ENCODE peak calls at places on chromosome 4, in four cellular contexts. One of them, this sample, is unnamed.

GRCh38 chr4:17781072-17781830 is at the start of gene FAM184B:
- DNase-seq in tibial artery: no peak
- DNase-seq in upper lobe of right lung: peak
- DNase-seq in Calu3: peak
- DNase-seq in this sample: no peak

GRCh38 chr4:21457086-21457840 is 491.3 kb downstream of the KCNIP4 start:
- DNase-seq in Calu3: no peak
- DNase-seq in tibial artery: no peak
- DNase-seq in upper lobe of right lung: no peak
- DNase-seq in this sample: no peak

GRCh38 chr4:8727131-8727530 is 134.6 kb downstream of the CPZ start:
- DNase-seq in tibial artery: no peak
- DNase-seq in upper lobe of right lung: peak
- DNase-seq in Calu3: no peak
- DNase-seq in this sample: no peak

GRCh38 chr4:108796173-108796572 is 33.3 kb upstream of the ETNPPL start:
- DNase-seq in Calu3: no peak
- DNase-seq in upper lobe of right lung: no peak
- DNase-seq in tibial artery: no peak
- DNase-seq in this sample: no peak

GRCh38 chr4:68180858-68181531 is 51.3 kb upstream of the TMPRSS11F start:
- DNase-seq in Calu3: no peak
- DNase-seq in tibial artery: no peak
- DNase-seq in upper lobe of right lung: no peak
- DNase-seq in this sample: no peak

GRCh38 chr4:102501176-102501634 is at the start of gene NFKB1:
- DNase-seq in tibial artery: peak
- DNase-seq in upper lobe of right lung: peak
- DNase-seq in Calu3: peak
- DNase-seq in this sample: peak

GRCh38 chr4:126018274-126018673 is 703.5 kb downstream of the FAT4 start:
- DNase-seq in tibial artery: no peak
- DNase-seq in upper lobe of right lung: no peak
- DNase-seq in Calu3: no peak
- DNase-seq in this sample: no peak

GRCh38 chr4:164955107-164955805 is 22.2 kb downstream of the TRIM61 start:
- DNase-seq in upper lobe of right lung: no peak
- DNase-seq in Calu3: no peak
- DNase-seq in tibial artery: no peak
- DNase-seq in this sample: no peak

GRCh38 chr4:169398294-169398693 is 127.5 kb upstream of the SH3RF1 start:
- DNase-seq in upper lobe of right lung: no peak
- DNase-seq in tibial artery: no peak
- DNase-seq in Calu3: no peak
- DNase-seq in this sample: no peak

GRCh38 chr4:108314900-108315589 is 146.3 kb upstream of the LEF1 start:
- DNase-seq in Calu3: no peak
- DNase-seq in tibial artery: no peak
- DNase-seq in upper lobe of right lung: no peak
- DNase-seq in this sample: no peak

GRCh38 chr4:105462610-105463009 is 11.3 kb downstream of the PPA2 start:
- DNase-seq in Calu3: no peak
- DNase-seq in upper lobe of right lung: no peak
- DNase-seq in tibial artery: no peak
- DNase-seq in this sample: no peak

GRCh38 chr4:153419673-153420278 is 46.4 kb upstream of the TMEM131L start:
- DNase-seq in Calu3: no peak
- DNase-seq in upper lobe of right lung: no peak
- DNase-seq in tibial artery: no peak
- DNase-seq in this sample: no peak

GRCh38 chr4:165208741-165209388 is 1.5 kb downstream of the KLHL2 start:
- DNase-seq in tibial artery: no peak
- DNase-seq in Calu3: no peak
- DNase-seq in upper lobe of right lung: no peak
- DNase-seq in this sample: no peak

GRCh38 chr4:107519057-107519456 is 201.0 kb downstream of the PAPSS1 start:
- DNase-seq in upper lobe of right lung: no peak
- DNase-seq in tibial artery: no peak
- DNase-seq in Calu3: peak
- DNase-seq in this sample: no peak

GRCh38 chr4:48366611-48367010 is 25.3 kb downstream of the SLAIN2 start:
- DNase-seq in tibial artery: no peak
- DNase-seq in Calu3: no peak
- DNase-seq in upper lobe of right lung: no peak
- DNase-seq in this sample: no peak

GRCh38 chr4:145770124-145770523 is 90.2 kb downstream of the C4orf51 start:
- DNase-seq in tibial artery: no peak
- DNase-seq in Calu3: no peak
- DNase-seq in upper lobe of right lung: no peak
- DNase-seq in this sample: no peak

GRCh38 chr4:104879367-104879766 is 267.3 kb upstream of the TET2 start:
- DNase-seq in upper lobe of right lung: no peak
- DNase-seq in Calu3: no peak
- DNase-seq in tibial artery: no peak
- DNase-seq in this sample: no peak

GRCh38 chr4:25531272-25531671 is 124.4 kb upstream of the SLC34A2 start:
- DNase-seq in Calu3: no peak
- DNase-seq in upper lobe of right lung: no peak
- DNase-seq in tibial artery: no peak
- DNase-seq in this sample: no peak

GRCh38 chr4:158170691-158171455 is 2.0 kb downstream of the GASK1B start:
- DNase-seq in upper lobe of right lung: peak
- DNase-seq in tibial artery: peak
- DNase-seq in Calu3: peak
- DNase-seq in this sample: peak

GRCh38 chr4:17010426-17011087 is 112.1 kb upstream of the LDB2 start:
- DNase-seq in Calu3: no peak
- DNase-seq in tibial artery: no peak
- DNase-seq in upper lobe of right lung: no peak
- DNase-seq in this sample: no peak

GRCh38 chr4:24791043-24791442 is 4.3 kb upstream of the SOD3 start:
- DNase-seq in tibial artery: no peak
- DNase-seq in Calu3: no peak
- DNase-seq in upper lobe of right lung: no peak
- DNase-seq in this sample: no peak

GRCh38 chr4:123740236-123740635 is 343.6 kb downstream of the SPRY1 start:
- DNase-seq in Calu3: no peak
- DNase-seq in tibial artery: no peak
- DNase-seq in upper lobe of right lung: no peak
- DNase-seq in this sample: no peak

GRCh38 chr4:177455591-177455990 is 13.4 kb upstream of the AGA start:
- DNase-seq in upper lobe of right lung: no peak
- DNase-seq in tibial artery: no peak
- DNase-seq in Calu3: no peak
- DNase-seq in this sample: no peak

GRCh38 chr4:41887821-41888699 is 47.2 kb upstream of the TMEM33 start:
- DNase-seq in upper lobe of right lung: no peak
- DNase-seq in tibial artery: no peak
- DNase-seq in Calu3: peak
- DNase-seq in this sample: no peak

GRCh38 chr4:68267433-68267944 is 22.0 kb upstream of the TMPRSS11B start:
- DNase-seq in tibial artery: no peak
- DNase-seq in Calu3: peak
- DNase-seq in upper lobe of right lung: no peak
- DNase-seq in this sample: no peak

GRCh38 chr4:74037076-74037475 is 1.4 kb downstream of the CXCL3 start:
- DNase-seq in upper lobe of right lung: no peak
- DNase-seq in Calu3: no peak
- DNase-seq in tibial artery: no peak
- DNase-seq in this sample: no peak
- TF ChIP-seq CTCF in upper lobe of right lung: no peak
- TF ChIP-seq CTCF in Calu3: no peak
- TF ChIP-seq CTCF in tibial artery: no peak
- TF ChIP-seq CTCF in this sample: no peak

DNA sequence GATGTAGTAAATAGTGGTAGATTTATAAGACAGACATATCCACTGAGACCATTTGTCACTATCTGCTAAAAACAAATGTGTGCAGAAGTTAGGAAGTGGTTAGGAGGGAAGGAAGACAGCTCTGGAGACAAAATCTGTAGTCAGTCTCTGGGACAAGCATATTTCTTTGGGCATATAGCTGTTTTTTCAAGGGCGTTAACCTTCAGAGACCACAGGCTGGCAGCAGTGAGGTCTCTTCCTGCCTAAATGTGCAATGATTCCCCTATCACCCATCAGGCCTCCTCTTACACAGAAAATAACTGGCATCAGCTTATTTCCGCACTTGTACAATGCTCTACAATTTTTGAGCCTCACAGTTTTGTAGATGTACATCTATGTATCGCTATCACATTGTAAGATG is 6.5 kb downstream of the TMEM150C start:
- DNase-seq in upper lobe of right lung: no peak
- DNase-seq in Calu3: no peak
- DNase-seq in tibial artery: no peak
- DNase-seq in this sample: no peak
- TF ChIP-seq CTCF in upper lobe of right lung: no peak
- TF ChIP-seq CTCF in Calu3: no peak
- TF ChIP-seq CTCF in tibial artery: no peak
- TF ChIP-seq CTCF in this sample: no peak

GRCh38 chr4:110512901-110513300 is 36.9 kb downstream of the ENPEP start:
- DNase-seq in upper lobe of right lung: no peak
- DNase-seq in tibial artery: no peak
- DNase-seq in Calu3: no peak
- DNase-seq in this sample: no peak

GRCh38 chr4:110510955-110511544 is 35.1 kb downstream of the ENPEP start:
- DNase-seq in Calu3: no peak
- DNase-seq in upper lobe of right lung: no peak
- DNase-seq in tibial artery: no peak
- DNase-seq in this sample: no peak

GRCh38 chr4:110505440-110505839 is 29.5 kb downstream of the ENPEP start:
- DNase-seq in upper lobe of right lung: no peak
- DNase-seq in Calu3: no peak
- DNase-seq in tibial artery: no peak
- DNase-seq in this sample: no peak

GRCh38 chr4:110510282-110510681 is 34.3 kb downstream of the ENPEP start:
- DNase-seq in tibial artery: no peak
- DNase-seq in Calu3: no peak
- DNase-seq in upper lobe of right lung: no peak
- DNase-seq in this sample: no peak

GRCh38 chr4:110508827-110509446 is 33.0 kb downstream of the ENPEP start:
- DNase-seq in Calu3: no peak
- DNase-seq in tibial artery: no peak
- DNase-seq in upper lobe of right lung: no peak
- DNase-seq in this sample: no peak
- TF ChIP-seq CTCF in Calu3: no peak
- TF ChIP-seq CTCF in tibial artery: no peak
- TF ChIP-seq CTCF in upper lobe of right lung: peak
- TF ChIP-seq CTCF in this sample: peak

GRCh38 chr4:14596904-14597303 is 405.4 kb upstream of the CPEB2 start:
- DNase-seq in tibial artery: no peak
- DNase-seq in Calu3: no peak
- DNase-seq in upper lobe of right lung: no peak
- DNase-seq in this sample: no peak
- TF ChIP-seq CTCF in tibial artery: no peak
- TF ChIP-seq CTCF in Calu3: no peak
- TF ChIP-seq CTCF in upper lobe of right lung: no peak
- TF ChIP-seq CTCF in this sample: no peak

DNA sequence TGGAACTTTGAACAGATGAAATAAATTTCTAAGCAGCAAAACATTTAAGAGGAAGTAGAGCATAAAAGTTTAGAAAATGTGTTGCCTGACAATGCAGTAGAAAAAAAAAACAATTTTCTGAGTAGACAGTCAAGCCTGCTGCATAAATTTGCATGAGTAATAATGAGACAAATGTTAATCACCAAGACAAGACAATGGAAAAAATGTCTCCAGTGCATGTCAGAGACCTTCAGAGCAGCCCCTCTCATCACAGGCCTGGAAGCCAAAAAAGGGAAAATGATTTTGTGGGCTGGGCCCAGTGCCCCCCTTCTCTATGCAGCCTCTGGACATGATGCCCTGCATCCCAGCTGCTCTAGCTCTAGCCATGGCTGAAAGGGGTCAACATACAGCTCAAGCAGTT is 204.6 kb downstream of the COX18 start:
- DNase-seq in tibial artery: no peak
- DNase-seq in upper lobe of right lung: no peak
- DNase-seq in Calu3: no peak
- DNase-seq in this sample: no peak
- TF ChIP-seq CTCF in tibial artery: no peak
- TF ChIP-seq CTCF in upper lobe of right lung: no peak
- TF ChIP-seq CTCF in Calu3: no peak
- TF ChIP-seq CTCF in this sample: no peak

GRCh38 chr4:56130609-56131150 is 181.9 kb downstream of the CEP135 start:
- DNase-seq in upper lobe of right lung: no peak
- DNase-seq in tibial artery: no peak
- DNase-seq in Calu3: no peak
- DNase-seq in this sample: no peak

GRCh38 chr4:56132835-56133234 is 184.1 kb downstream of the CEP135 start:
- DNase-seq in upper lobe of right lung: no peak
- DNase-seq in tibial artery: no peak
- DNase-seq in Calu3: no peak
- DNase-seq in this sample: no peak

GRCh38 chr4:56127698-56128097 is 179.0 kb downstream of the CEP135 start:
- DNase-seq in tibial artery: no peak
- DNase-seq in upper lobe of right lung: no peak
- DNase-seq in Calu3: no peak
- DNase-seq in this sample: no peak

GRCh38 chr4:56128231-56128630 is 179.5 kb downstream of the CEP135 start:
- DNase-seq in Calu3: no peak
- DNase-seq in upper lobe of right lung: no peak
- DNase-seq in tibial artery: no peak
- DNase-seq in this sample: no peak

DNA sequence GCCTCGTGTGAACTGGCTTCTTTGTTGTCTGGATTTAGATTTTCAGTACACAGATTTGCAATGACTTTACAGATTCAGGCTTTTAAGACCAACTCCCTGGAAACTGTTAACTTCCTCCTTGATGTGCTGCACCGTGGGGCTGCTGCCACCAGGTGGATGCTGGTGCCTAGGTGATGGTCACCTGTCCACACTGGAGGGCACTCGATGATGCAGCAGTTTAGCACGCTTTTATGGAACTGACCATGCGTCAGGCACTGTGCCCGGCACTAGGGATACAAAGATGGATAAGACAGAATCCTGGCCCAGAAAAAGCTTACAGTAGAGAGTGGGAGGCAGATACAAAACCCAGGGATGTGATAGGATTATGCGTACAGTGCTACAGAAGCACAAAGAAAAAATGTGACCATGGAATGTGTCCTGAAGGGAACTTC is 180.7 kb downstream of the CEP135 start:
- DNase-seq in upper lobe of right lung: peak
- DNase-seq in Calu3: peak
- DNase-seq in tibial artery: no peak
- DNase-seq in this sample: no peak
- TF ChIP-seq CTCF in upper lobe of right lung: peak
- TF ChIP-seq CTCF in Calu3: peak
- TF ChIP-seq CTCF in tibial artery: no peak
- TF ChIP-seq CTCF in this sample: peak